ENCODE peak calls at places on chromosomes 13 and 19, in eight cellular contexts. One of them, this sample, is unnamed.

GRCh38 chr13:113742000-113742441 is 17.0 kb upstream of the TMEM255B start:
- DNase-seq in A549: no peak
- DNase-seq in ascending aorta: no peak
- DNase-seq in cardiac muscle cell: peak
- DNase-seq in fibroblast of the aortic adventitia: peak
- DNase-seq in spleen: peak
- DNase-seq in breast epithelium: no peak
- DNase-seq in fibroblast of mammary gland: peak
- DNase-seq in this sample: peak

GRCh38 chr13:53127378-53127777 is 98.8 kb downstream of the OLFM4 start:
- DNase-seq in A549: no peak
- DNase-seq in spleen: no peak
- DNase-seq in fibroblast of the aortic adventitia: no peak
- DNase-seq in ascending aorta: no peak
- DNase-seq in cardiac muscle cell: no peak
- DNase-seq in fibroblast of mammary gland: peak
- DNase-seq in breast epithelium: no peak
- DNase-seq in this sample: no peak

GRCh38 chr13:65660696-65661095 is 1569.4 kb downstream of the PCDH9 start:
- DNase-seq in fibroblast of mammary gland: peak
- DNase-seq in spleen: no peak
- DNase-seq in fibroblast of the aortic adventitia: no peak
- DNase-seq in A549: no peak
- DNase-seq in cardiac muscle cell: no peak
- DNase-seq in ascending aorta: no peak
- DNase-seq in breast epithelium: no peak
- DNase-seq in this sample: no peak

GRCh38 chr19:46732966-46733692 is 12.7 kb upstream of the FKRP start:
- DNase-seq in ascending aorta: peak
- DNase-seq in spleen: peak
- DNase-seq in A549: peak
- DNase-seq in breast epithelium: no peak
- DNase-seq in cardiac muscle cell: no peak
- DNase-seq in fibroblast of mammary gland: peak
- DNase-seq in fibroblast of the aortic adventitia: no peak
- DNase-seq in this sample: no peak

GRCh38 chr13:20190481-20191310 is 2.0 kb downstream of the GJB2 start:
- DNase-seq in fibroblast of mammary gland: peak
- DNase-seq in cardiac muscle cell: peak
- DNase-seq in breast epithelium: no peak
- DNase-seq in spleen: no peak
- DNase-seq in A549: no peak
- DNase-seq in fibroblast of the aortic adventitia: peak
- DNase-seq in ascending aorta: no peak
- DNase-seq in this sample: peak

GRCh38 chr13:20188649-20189553 is 3.8 kb downstream of the GJB2 start:
- DNase-seq in breast epithelium: no peak
- DNase-seq in fibroblast of mammary gland: no peak
- DNase-seq in A549: no peak
- DNase-seq in fibroblast of the aortic adventitia: no peak
- DNase-seq in spleen: no peak
- DNase-seq in cardiac muscle cell: no peak
- DNase-seq in ascending aorta: no peak
- DNase-seq in this sample: no peak

GRCh38 chr13:59931621-59932020 is 232.1 kb downstream of the DIAPH3 start:
- DNase-seq in spleen: no peak
- DNase-seq in fibroblast of the aortic adventitia: no peak
- DNase-seq in fibroblast of mammary gland: no peak
- DNase-seq in breast epithelium: no peak
- DNase-seq in A549: no peak
- DNase-seq in ascending aorta: no peak
- DNase-seq in cardiac muscle cell: no peak
- DNase-seq in this sample: no peak

GRCh38 chr19:53989600-53990533 is 1.6 kb upstream of the CACNG6 start:
- DNase-seq in A549: peak
- DNase-seq in breast epithelium: no peak
- DNase-seq in ascending aorta: no peak
- DNase-seq in spleen: no peak
- DNase-seq in fibroblast of the aortic adventitia: peak
- DNase-seq in cardiac muscle cell: peak
- DNase-seq in fibroblast of mammary gland: no peak
- DNase-seq in this sample: peak

GRCh38 chr13:46146898-46147297 is 35.1 kb downstream of the LCP1 start:
- DNase-seq in breast epithelium: no peak
- DNase-seq in fibroblast of mammary gland: peak
- DNase-seq in spleen: no peak
- DNase-seq in cardiac muscle cell: peak
- DNase-seq in ascending aorta: no peak
- DNase-seq in A549: no peak
- DNase-seq in fibroblast of the aortic adventitia: peak
- DNase-seq in this sample: peak

GRCh38 chr13:98482476-98483444 is 94.1 kb downstream of the STK24 start:
- DNase-seq in breast epithelium: peak
- DNase-seq in ascending aorta: peak
- DNase-seq in spleen: no peak
- DNase-seq in fibroblast of the aortic adventitia: no peak
- DNase-seq in cardiac muscle cell: peak
- DNase-seq in A549: no peak
- DNase-seq in fibroblast of mammary gland: peak
- DNase-seq in this sample: peak

GRCh38 chr13:109712187-109712601 is 74.2 kb downstream of the IRS2 start:
- DNase-seq in fibroblast of mammary gland: no peak
- DNase-seq in fibroblast of the aortic adventitia: no peak
- DNase-seq in ascending aorta: no peak
- DNase-seq in breast epithelium: no peak
- DNase-seq in A549: no peak
- DNase-seq in spleen: no peak
- DNase-seq in cardiac muscle cell: no peak
- DNase-seq in this sample: no peak

DNA sequence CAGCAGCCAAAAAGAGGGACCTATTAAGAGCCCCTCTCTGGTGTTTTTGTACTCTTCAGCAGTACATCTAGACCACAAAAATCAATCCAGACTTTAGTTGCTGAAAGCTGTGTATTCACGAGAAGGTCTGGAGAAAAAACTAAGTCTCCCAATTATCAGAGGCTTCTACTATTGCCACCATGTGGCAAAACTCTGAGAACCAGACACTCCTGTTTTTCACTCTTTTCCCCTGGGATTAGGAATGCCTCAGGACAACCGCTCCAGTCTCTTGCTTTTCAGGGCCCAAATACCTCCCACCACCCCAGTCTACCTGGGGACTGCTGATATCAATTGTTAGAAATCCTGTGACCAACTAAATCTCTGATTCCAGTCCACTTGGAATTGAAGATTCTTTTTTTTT is 30.1 kb upstream of the OBI1 start:
- DNase-seq in cardiac muscle cell: peak
- DNase-seq in A549: no peak
- DNase-seq in fibroblast of the aortic adventitia: peak
- DNase-seq in spleen: no peak
- DNase-seq in fibroblast of mammary gland: no peak
- DNase-seq in breast epithelium: no peak
- DNase-seq in ascending aorta: no peak
- DNase-seq in this sample: peak
- TF ChIP-seq CTCF in cardiac muscle cell: peak
- TF ChIP-seq CTCF in A549: no peak
- TF ChIP-seq CTCF in fibroblast of the aortic adventitia: no peak
- TF ChIP-seq CTCF in spleen: no peak
- TF ChIP-seq CTCF in fibroblast of mammary gland: peak
- TF ChIP-seq CTCF in breast epithelium: no peak
- TF ChIP-seq CTCF in ascending aorta: no peak
- TF ChIP-seq CTCF in this sample: no peak

DNA sequence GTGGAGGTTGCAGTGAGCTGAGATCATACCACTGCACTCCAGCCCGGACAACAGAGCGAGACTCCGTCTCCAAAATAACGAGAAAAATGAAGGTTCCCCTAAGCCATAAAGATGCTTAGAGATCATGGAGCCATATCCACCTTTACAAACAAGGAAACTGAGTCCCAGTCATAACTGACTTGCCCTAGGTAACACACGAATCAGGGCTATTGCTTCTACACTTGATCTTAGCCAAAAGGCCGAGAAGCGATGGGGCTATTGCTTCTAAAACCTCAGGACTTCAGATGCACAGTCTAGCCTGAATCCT is 3.2 kb downstream of the DBP start:
- DNase-seq in fibroblast of the aortic adventitia: no peak
- DNase-seq in ascending aorta: no peak
- DNase-seq in spleen: no peak
- DNase-seq in cardiac muscle cell: no peak
- DNase-seq in breast epithelium: no peak
- DNase-seq in A549: no peak
- DNase-seq in fibroblast of mammary gland: no peak
- DNase-seq in this sample: no peak
- H3K4me3 ChIP-seq in fibroblast of the aortic adventitia: peak
- H3K4me3 ChIP-seq in ascending aorta: peak
- H3K4me3 ChIP-seq in spleen: peak
- H3K4me3 ChIP-seq in cardiac muscle cell: no peak
- H3K4me3 ChIP-seq in breast epithelium: peak
- H3K4me3 ChIP-seq in A549: no peak
- H3K4me3 ChIP-seq in fibroblast of mammary gland: peak
- H3K4me3 ChIP-seq in this sample: no peak

GRCh38 chr19:4742717-4743646 is 19.3 kb upstream of the DPP9 start:
- DNase-seq in spleen: no peak
- DNase-seq in fibroblast of the aortic adventitia: no peak
- DNase-seq in breast epithelium: no peak
- DNase-seq in A549: no peak
- DNase-seq in fibroblast of mammary gland: no peak
- DNase-seq in ascending aorta: no peak
- DNase-seq in cardiac muscle cell: no peak
- DNase-seq in this sample: no peak

GRCh38 chr19:4744451-4745170 is 21.0 kb upstream of the DPP9 start:
- DNase-seq in ascending aorta: no peak
- DNase-seq in fibroblast of mammary gland: peak
- DNase-seq in fibroblast of the aortic adventitia: peak
- DNase-seq in spleen: no peak
- DNase-seq in A549: no peak
- DNase-seq in cardiac muscle cell: peak
- DNase-seq in breast epithelium: peak
- DNase-seq in this sample: peak

GRCh38 chr19:4748589-4748988 is 24.9 kb upstream of the DPP9 start:
- DNase-seq in breast epithelium: no peak
- DNase-seq in spleen: no peak
- DNase-seq in fibroblast of mammary gland: no peak
- DNase-seq in cardiac muscle cell: no peak
- DNase-seq in fibroblast of the aortic adventitia: no peak
- DNase-seq in A549: no peak
- DNase-seq in ascending aorta: no peak
- DNase-seq in this sample: no peak

GRCh38 chr19:4748185-4748584 is 24.5 kb upstream of the DPP9 start:
- DNase-seq in spleen: no peak
- DNase-seq in cardiac muscle cell: no peak
- DNase-seq in breast epithelium: no peak
- DNase-seq in ascending aorta: no peak
- DNase-seq in fibroblast of mammary gland: no peak
- DNase-seq in A549: no peak
- DNase-seq in fibroblast of the aortic adventitia: no peak
- DNase-seq in this sample: no peak

GRCh38 chr19:4745986-4746385 is 22.3 kb upstream of the DPP9 start:
- DNase-seq in fibroblast of the aortic adventitia: no peak
- DNase-seq in breast epithelium: no peak
- DNase-seq in cardiac muscle cell: no peak
- DNase-seq in ascending aorta: no peak
- DNase-seq in fibroblast of mammary gland: no peak
- DNase-seq in A549: no peak
- DNase-seq in spleen: no peak
- DNase-seq in this sample: no peak
- TF ChIP-seq CTCF in fibroblast of the aortic adventitia: no peak
- TF ChIP-seq CTCF in breast epithelium: no peak
- TF ChIP-seq CTCF in cardiac muscle cell: no peak
- TF ChIP-seq CTCF in ascending aorta: no peak
- TF ChIP-seq CTCF in fibroblast of mammary gland: no peak
- TF ChIP-seq CTCF in A549: no peak
- TF ChIP-seq CTCF in spleen: no peak
- TF ChIP-seq CTCF in this sample: no peak

GRCh38 chr19:39470724-39471339 is 9.8 kb upstream of the TIMM50 start:
- DNase-seq in A549: no peak
- DNase-seq in fibroblast of mammary gland: peak
- DNase-seq in breast epithelium: no peak
- DNase-seq in ascending aorta: no peak
- DNase-seq in spleen: no peak
- DNase-seq in fibroblast of the aortic adventitia: no peak
- DNase-seq in cardiac muscle cell: no peak
- DNase-seq in this sample: peak
- H3K4me3 ChIP-seq in A549: no peak
- H3K4me3 ChIP-seq in fibroblast of mammary gland: no peak
- H3K4me3 ChIP-seq in breast epithelium: no peak
- H3K4me3 ChIP-seq in ascending aorta: no peak
- H3K4me3 ChIP-seq in spleen: no peak
- H3K4me3 ChIP-seq in fibroblast of the aortic adventitia: no peak
- H3K4me3 ChIP-seq in cardiac muscle cell: no peak
- H3K4me3 ChIP-seq in this sample: no peak

GRCh38 chr19:50877338-50877737 is 4.1 kb downstream of the KLK2 start:
- DNase-seq in breast epithelium: no peak
- DNase-seq in A549: no peak
- DNase-seq in ascending aorta: no peak
- DNase-seq in spleen: no peak
- DNase-seq in fibroblast of the aortic adventitia: no peak
- DNase-seq in fibroblast of mammary gland: no peak
- DNase-seq in cardiac muscle cell: no peak
- DNase-seq in this sample: no peak

GRCh38 chr19:50878851-50879250 is 5.6 kb downstream of the KLK2 start:
- DNase-seq in A549: no peak
- DNase-seq in ascending aorta: no peak
- DNase-seq in breast epithelium: no peak
- DNase-seq in fibroblast of mammary gland: no peak
- DNase-seq in spleen: no peak
- DNase-seq in fibroblast of the aortic adventitia: no peak
- DNase-seq in cardiac muscle cell: no peak
- DNase-seq in this sample: no peak

GRCh38 chr19:50880241-50880640 is 7.0 kb downstream of the KLK2 start:
- DNase-seq in cardiac muscle cell: no peak
- DNase-seq in A549: no peak
- DNase-seq in fibroblast of the aortic adventitia: no peak
- DNase-seq in breast epithelium: no peak
- DNase-seq in spleen: no peak
- DNase-seq in fibroblast of mammary gland: no peak
- DNase-seq in ascending aorta: no peak
- DNase-seq in this sample: no peak

GRCh38 chr19:50882188-50882587 is 8.9 kb downstream of the KLK2 start:
- DNase-seq in fibroblast of the aortic adventitia: no peak
- DNase-seq in ascending aorta: no peak
- DNase-seq in A549: no peak
- DNase-seq in spleen: no peak
- DNase-seq in fibroblast of mammary gland: no peak
- DNase-seq in cardiac muscle cell: no peak
- DNase-seq in breast epithelium: no peak
- DNase-seq in this sample: no peak
- TF ChIP-seq CTCF in fibroblast of the aortic adventitia: no peak
- TF ChIP-seq CTCF in ascending aorta: no peak
- TF ChIP-seq CTCF in A549: no peak
- TF ChIP-seq CTCF in spleen: no peak
- TF ChIP-seq CTCF in fibroblast of mammary gland: no peak
- TF ChIP-seq CTCF in cardiac muscle cell: no peak
- TF ChIP-seq CTCF in breast epithelium: no peak
- TF ChIP-seq CTCF in this sample: no peak

GRCh38 chr19:10292789-10293636 is 3.3 kb downstream of the ICAM5 start:
- DNase-seq in ascending aorta: no peak
- DNase-seq in cardiac muscle cell: no peak
- DNase-seq in fibroblast of mammary gland: no peak
- DNase-seq in spleen: no peak
- DNase-seq in A549: no peak
- DNase-seq in breast epithelium: no peak
- DNase-seq in fibroblast of the aortic adventitia: no peak
- DNase-seq in this sample: no peak
- H3K4me3 ChIP-seq in ascending aorta: peak
- H3K4me3 ChIP-seq in cardiac muscle cell: peak
- H3K4me3 ChIP-seq in fibroblast of mammary gland: no peak
- H3K4me3 ChIP-seq in spleen: peak
- H3K4me3 ChIP-seq in A549: no peak
- H3K4me3 ChIP-seq in breast epithelium: peak
- H3K4me3 ChIP-seq in fibroblast of the aortic adventitia: no peak
- H3K4me3 ChIP-seq in this sample: peak